ENCODE peak calls at places on chromosome 12, in eight cellular contexts. A is GM10248, I is neural progenitor cell, D is nephron progenitor cell, Q is mucosa of descending colon, V is breast epithelium, E is cardiac muscle cell, U is astrocyte of the spinal cord. J is an unnamed sample.

GRCh38 chr12:59004466-59004865 is 84.2 kb upstream of the LRIG3 start:
- DNase-seq in U (no peak), Q (no peak), A (no peak), E (no peak), V (no peak), I (no peak), D (no peak), J (no peak)

GRCh38 chr12:89179983-89180382 is 172.3 kb downstream of the DUSP6 start:
- DNase-seq in A (no peak), U (peak), V (no peak), E (no peak), I (no peak), D (no peak), Q (no peak), J (no peak)

GRCh38 chr12:26987634-26988424 is 26.4 kb downstream of the TM7SF3 start:
- DNase-seq in V (no peak), D (no peak), I (no peak), Q (no peak), A (peak), E (no peak), U (no peak), J (no peak)

GRCh38 chr12:98895086-98895651 is 250.1 kb downstream of the APAF1 start:
- DNase-seq in Q (no peak), E (peak), A (no peak), D (peak), I (peak), U (no peak), V (no peak), J (no peak)

GRCh38 chr12:75725505-75726120 is 214.2 kb upstream of the KRR1 start:
- DNase-seq in Q (no peak), E (no peak), D (no peak), U (peak), I (no peak), A (no peak), V (no peak), J (no peak)

GRCh38 chr12:113749433-113749815 is 216.7 kb downstream of the RBM19 start:
- DNase-seq in I (no peak), A (no peak), U (no peak), Q (no peak), D (no peak), V (no peak), E (no peak), J (no peak)

GRCh38 chr12:114316076-114316475 is 89.9 kb downstream of the TBX5 start:
- DNase-seq in U (peak), I (no peak), E (no peak), D (no peak), A (no peak), Q (no peak), V (no peak), J (no peak)

GRCh38 chr12:91105807-91106206 is 5.5 kb downstream of the LUM start:
- DNase-seq in V (no peak), D (no peak), U (no peak), I (no peak), Q (no peak), E (no peak), A (no peak), J (no peak)

GRCh38 chr12:5723711-5724252 is 221.3 kb downstream of the ANO2 start:
- DNase-seq in D (no peak), Q (no peak), V (no peak), I (no peak), E (peak), A (no peak), U (no peak), J (no peak)

GRCh38 chr12:25051171-25051570 is 102.3 kb upstream of the BCAT1 start:
- DNase-seq in V (no peak), A (no peak), E (no peak), U (no peak), Q (no peak), D (no peak), I (no peak), J (no peak)

GRCh38 chr12:18864900-18865561 is 127.1 kb downstream of the CAPZA3 start:
- DNase-seq in I (no peak), Q (no peak), A (no peak), U (peak), E (no peak), V (no peak), D (no peak), J (no peak)

GRCh38 chr12:56522486-56523193 is 1.0 kb downstream of the RBMS2 start:
- DNase-seq in V (no peak), I (peak), A (no peak), Q (no peak), U (peak), D (no peak), E (peak), J (no peak)

GRCh38 chr12:46964496-46965098 is 114.8 kb upstream of the PCED1B start:
- DNase-seq in D (no peak), I (peak), Q (no peak), E (peak), A (no peak), U (peak), V (no peak), J (no peak)

GRCh38 chr12:62265511-62265910 is 5.3 kb downstream of the USP15 start:
- DNase-seq in E (no peak), D (no peak), Q (no peak), A (no peak), U (no peak), I (no peak), V (no peak), J (no peak)

GRCh38 chr12:3827301-3828000 is 45.7 kb downstream of the PARP11 start:
- DNase-seq in I (no peak), D (no peak), Q (no peak), V (no peak), E (no peak), A (peak), U (no peak), J (no peak)

GRCh38 chr12:1851126-1851791 is 30.9 kb downstream of the LRTM2 start:
- DNase-seq in E (no peak), V (no peak), Q (no peak), D (no peak), I (no peak), A (no peak), U (peak), J (no peak)

GRCh38 chr12:1838223-1838993 is 18.0 kb downstream of the LRTM2 start:
- DNase-seq in A (no peak), I (no peak), Q (peak), E (no peak), U (peak), D (no peak), V (no peak), J (no peak)

GRCh38 chr12:88132387-88132786 is 9.5 kb downstream of the CEP290 start:
- DNase-seq in V (no peak), E (no peak), Q (no peak), I (no peak), D (no peak), A (no peak), U (no peak), J (no peak)

GRCh38 chr12:93968518-93968917 is 179.9 kb upstream of the PLXNC1 start:
- DNase-seq in D (no peak), Q (no peak), A (no peak), V (no peak), E (no peak), U (no peak), I (no peak), J (no peak)

GRCh38 chr12:93966516-93967133 is 181.8 kb upstream of the PLXNC1 start:
- DNase-seq in A (no peak), E (no peak), Q (no peak), I (no peak), U (no peak), V (no peak), D (no peak), J (no peak)

GRCh38 chr12:93964936-93965335 is 183.4 kb upstream of the PLXNC1 start:
- DNase-seq in Q (no peak), U (no peak), A (no peak), V (no peak), D (no peak), I (no peak), E (no peak), J (no peak)

GRCh38 chr12:93968928-93969327 is 179.4 kb upstream of the PLXNC1 start:
- DNase-seq in D (no peak), U (no peak), I (no peak), Q (no peak), V (no peak), E (no peak), A (no peak), J (no peak)

DNA sequence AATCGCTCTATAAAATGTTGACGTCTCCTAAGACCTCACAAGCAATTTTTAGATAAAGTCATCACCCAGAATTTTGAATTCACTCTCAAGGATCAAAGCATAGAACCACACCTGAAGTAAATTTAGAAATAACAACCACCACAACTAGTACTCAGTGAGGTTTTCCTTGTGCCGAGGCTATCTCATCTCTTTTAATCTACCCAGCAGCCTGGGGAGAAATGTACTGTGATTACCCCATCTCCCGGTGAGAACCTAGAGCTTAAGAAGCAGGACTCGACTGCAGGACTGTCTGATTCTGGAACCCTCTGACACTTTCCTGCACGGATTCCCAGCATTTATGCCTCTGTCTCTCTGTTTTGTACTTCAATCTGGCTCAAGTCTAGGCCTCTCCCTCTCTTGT is 180.9 kb upstream of the PLXNC1 start:
- DNase-seq in Q (no peak), A (no peak), U (no peak), D (no peak), E (no peak), I (no peak), V (no peak), J (no peak)
- TF ChIP-seq CTCF in Q (no peak), A (no peak), U (no peak), D (no peak), E (no peak), I (no peak), V (no peak), J (no peak)

DNA sequence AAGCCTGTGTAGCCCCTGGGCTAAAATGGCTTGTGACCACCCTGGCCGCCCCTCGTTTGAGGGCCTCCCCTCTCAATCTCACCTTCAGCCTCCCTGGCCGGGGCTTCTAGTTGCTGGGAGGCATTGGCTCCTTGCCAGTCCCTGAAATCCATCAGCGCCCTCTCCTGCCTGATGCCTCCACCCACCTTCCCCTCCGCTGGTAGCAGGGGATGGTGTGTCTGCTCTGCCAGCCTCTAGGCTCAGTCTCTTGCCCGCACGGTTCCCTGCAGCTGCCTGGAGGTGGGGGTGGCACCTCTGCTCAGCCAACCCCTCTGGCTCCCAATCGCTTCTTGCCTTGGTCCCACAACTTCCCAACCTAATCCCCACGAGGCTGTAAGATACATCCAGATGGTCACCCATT is 167.9 kb downstream of the PHETA1 start:
- DNase-seq in D (peak), U (no peak), I (peak), A (no peak), E (peak), V (no peak), Q (no peak), J (no peak)
- TF ChIP-seq CTCF in D (no peak), U (no peak), I (peak), A (no peak), E (no peak), V (no peak), Q (no peak), J (no peak)

GRCh38 chr12:67069451-67070306 is 199.5 kb upstream of the CAND1 start:
- DNase-seq in U (peak), E (peak), V (no peak), I (peak), D (peak), Q (peak), A (peak), J (no peak)
- TF ChIP-seq CTCF in U (no peak), E (no peak), V (no peak), I (peak), D (no peak), Q (no peak), A (no peak), J (no peak)

GRCh38 chr12:123388218-123388947 is 4.5 kb downstream of the KMT5A start:
- DNase-seq in V (peak), U (peak), Q (peak), I (peak), D (peak), E (peak), A (peak), J (peak)

GRCh38 chr12:123388948-123389559 is 5.1 kb downstream of the KMT5A start:
- DNase-seq in U (no peak), V (no peak), I (no peak), E (no peak), D (peak), A (peak), Q (no peak), J (no peak)

GRCh38 chr12:123391546-123392343 is 7.8 kb downstream of the KMT5A start:
- DNase-seq in D (no peak), V (no peak), I (no peak), Q (no peak), E (no peak), A (no peak), U (no peak), J (no peak)

GRCh38 chr12:123389560-123390351 is 5.8 kb downstream of the KMT5A start:
- DNase-seq in E (peak), D (peak), U (peak), Q (peak), A (peak), V (no peak), I (peak), J (no peak)

GRCh38 chr12:123390415-123391093 is 6.6 kb downstream of the KMT5A start:
- DNase-seq in Q (no peak), E (no peak), I (no peak), D (no peak), V (no peak), A (no peak), U (peak), J (no peak)
- TF ChIP-seq CTCF in Q (no peak), E (no peak), I (no peak), D (no peak), V (no peak), A (no peak), U (no peak), J (no peak)

DNA sequence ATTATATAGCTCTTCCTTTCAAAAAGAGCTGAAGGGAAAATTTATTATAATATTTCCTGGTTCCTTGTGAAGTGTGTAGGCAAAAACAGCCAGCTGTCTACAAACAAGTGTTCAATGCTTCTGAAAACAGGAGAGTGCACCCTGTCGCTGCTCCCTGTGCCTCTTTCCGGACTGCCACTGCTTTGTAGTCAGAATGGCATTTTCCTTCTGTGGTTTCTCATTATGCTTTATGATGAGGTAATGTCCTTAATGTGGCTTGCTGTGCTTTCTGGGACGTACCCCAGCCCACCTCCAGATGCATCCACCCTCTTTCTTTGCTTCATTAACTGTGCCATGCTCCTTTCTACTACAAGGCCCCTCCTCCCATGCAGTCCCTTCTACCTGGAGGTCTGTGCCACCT is 148.0 kb downstream of the SYT1 start:
- DNase-seq in Q (no peak), A (no peak), D (no peak), U (no peak), I (no peak), V (no peak), E (no peak), J (no peak)
- TF ChIP-seq CTCF in Q (no peak), A (no peak), D (no peak), U (no peak), I (no peak), V (no peak), E (no peak), J (no peak)

DNA sequence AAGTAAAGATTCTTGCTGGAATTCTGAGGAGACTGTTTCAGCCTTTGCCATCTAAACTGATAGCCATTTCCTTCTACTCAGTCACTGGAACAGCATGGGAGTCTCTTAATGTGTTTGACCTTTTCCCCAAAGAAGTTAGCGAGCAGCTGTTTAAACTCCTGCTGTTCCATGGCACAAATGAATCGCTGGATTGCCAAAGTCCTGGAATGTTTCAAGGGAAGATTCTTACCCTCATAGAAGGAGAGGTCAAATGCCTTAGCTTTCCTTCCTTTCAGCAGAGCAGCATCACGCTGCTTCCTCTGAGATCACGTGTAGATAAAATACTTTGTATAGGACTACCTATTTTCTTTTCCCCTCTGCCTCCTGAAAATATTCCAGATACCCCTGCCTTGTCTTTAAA is 10.5 kb upstream of the NR2C1 start:
- DNase-seq in Q (no peak), U (peak), D (peak), I (peak), A (no peak), E (peak), V (no peak), J (no peak)
- TF ChIP-seq CTCF in Q (no peak), U (no peak), D (no peak), I (no peak), A (no peak), E (no peak), V (no peak), J (no peak)

J was measured in omental fat pad.